ENCODE peak calls at places on chromosome 1, in five cellular contexts. Y, Q, R, P and M are unnamed samples.

GRCh38 chr1:44089371-44090070 is 29.1 kb upstream of the KLF17 start:
- DNase-seq in Y (no peak), P (no peak), R (no peak), Q (no peak), M (no peak)

GRCh38 chr1:167627865-167628641 is 2.0 kb upstream of the RCSD1 start:
- DNase-seq in P (no peak), R (no peak), Y (no peak), Q (no peak), M (no peak)

GRCh38 chr1:117735045-117735992 is 129.5 kb downstream of the TENT5C start:
- DNase-seq in Q (no peak), Y (no peak), P (peak), R (peak), M (peak)

GRCh38 chr1:109821221-109821669 is 57.5 kb upstream of the EPS8L3 start:
- DNase-seq in Q (peak), Y (peak), R (peak), P (peak), M (peak)

GRCh38 chr1:47906009-47906432 is 91.2 kb downstream of the TRABD2B start:
- DNase-seq in Q (no peak), R (peak), P (no peak), Y (peak), M (no peak)

GRCh38 chr1:192610114-192610958 is 25.6 kb upstream of the RGS13 start:
- DNase-seq in R (peak), Y (no peak), P (no peak), Q (no peak), M (peak)

GRCh38 chr1:3093928-3094626 is 25.1 kb downstream of the PRDM16 start:
- DNase-seq in P (no peak), Y (no peak), R (no peak), Q (no peak), M (no peak)

GRCh38 chr1:211741799-211742198 is 66.4 kb upstream of the NEK2 start:
- DNase-seq in Y (no peak), Q (no peak), R (no peak), P (peak), M (peak)

GRCh38 chr1:43072314-43072713 is 99.8 kb downstream of the EBNA1BP2 start:
- DNase-seq in Y (no peak), R (no peak), P (no peak), Q (no peak), M (no peak)

GRCh38 chr1:1290238-1290731 is 10.0 kb downstream of the SCNN1D start:
- DNase-seq in Y (peak), Q (no peak), P (no peak), R (peak), M (no peak)

GRCh38 chr1:155307247-155307740 is 1.4 kb upstream of the FDPS start:
- DNase-seq in R (peak), Q (no peak), P (no peak), Y (no peak), M (peak)

GRCh38 chr1:12456979-12457378 is 161.0 kb downstream of the DHRS3 start:
- DNase-seq in R (peak), P (peak), Q (no peak), Y (no peak), M (peak)

GRCh38 chr1:169128565-169128964 is 22.1 kb downstream of the ATP1B1 start:
- DNase-seq in Y (no peak), R (no peak), P (no peak), Q (no peak), M (no peak)

GRCh38 chr1:164886101-164886500 is 327.1 kb downstream of the PBX1 start:
- DNase-seq in Q (no peak), R (no peak), P (no peak), Y (no peak), M (no peak)

GRCh38 chr1:165965857-165966256 is 138.4 kb downstream of the UCK2 start:
- DNase-seq in R (no peak), Y (no peak), P (no peak), Q (no peak), M (no peak)

GRCh38 chr1:6208723-6209660 is 3.1 kb downstream of the RNF207 start:
- DNase-seq in P (peak), R (peak), Q (no peak), Y (peak), M (no peak)

GRCh38 chr1:153597206-153597605 is 15.7 kb downstream of the S100A16 start:
- DNase-seq in Q (no peak), P (peak), Y (no peak), R (no peak), M (no peak)

GRCh38 chr1:229410692-229411433 is 23.0 kb downstream of the ACTA1 start:
- DNase-seq in R (peak), P (peak), Y (no peak), Q (no peak), M (peak)

GRCh38 chr1:9150582-9151290 is 21.8 kb upstream of the GPR157 start:
- DNase-seq in P (no peak), Y (no peak), R (peak), Q (peak), M (peak)

GRCh38 chr1:95027046-95027445 is 45.7 kb downstream of the ALG14 start:
- DNase-seq in P (peak), Q (no peak), Y (no peak), R (peak), M (peak)

GRCh38 chr1:147785794-147786506 is 25.5 kb upstream of the GJA5 start:
- DNase-seq in R (no peak), Y (no peak), P (peak), Q (no peak), M (no peak)

GRCh38 chr1:40861227-40862003 is 748 bp downstream of the CITED4 start:
- DNase-seq in Q (no peak), P (no peak), Y (peak), R (peak), M (no peak)

GRCh38 chr1:179177182-179177581 is 52.3 kb downstream of the ABL2 start:
- DNase-seq in Q (no peak), P (peak), R (peak), Y (no peak), M (peak)

GRCh38 chr1:85374160-85374559 is 90.8 kb downstream of the DDAH1 start:
- DNase-seq in Y (no peak), P (peak), R (peak), Q (no peak), M (peak)

GRCh38 chr1:65812065-65812464 is 19.4 kb downstream of the PDE4B start:
- DNase-seq in Q (no peak), P (peak), Y (no peak), R (peak), M (peak)

GRCh38 chr1:174258148-174258550 is 98.8 kb downstream of the RABGAP1L start:
- DNase-seq in Q (no peak), Y (no peak), P (peak), R (peak), M (peak)

GRCh38 chr1:32759997-32760623 is 57.0 kb downstream of the YARS1 start:
- DNase-seq in R (peak), Q (no peak), P (peak), Y (peak), M (no peak)

GRCh38 chr1:26972390-26972789 is 12.1 kb upstream of the KDF1 start:
- DNase-seq in Q (no peak), Y (no peak), R (no peak), P (no peak), M (no peak)

GRCh38 chr1:6497215-6497866 is 5.9 kb upstream of the PLEKHG5 start:
- DNase-seq in Q (no peak), R (peak), P (no peak), Y (no peak), M (peak)

GRCh38 chr1:22824975-22825374 is 114.3 kb downstream of the EPHB2 start:
- DNase-seq in Y (no peak), R (no peak), Q (no peak), P (no peak), M (no peak)

GRCh38 chr1:248905949-248906740 is at the start of gene PGBD2:
- DNase-seq in P (peak), Q (peak), Y (peak), R (peak), M (peak)

GRCh38 chr1:51898090-51898734 is 19.7 kb upstream of the NRDC start:
- DNase-seq in P (peak), Q (no peak), Y (no peak), R (peak), M (peak)

GRCh38 chr1:81600363-81600762 is 200.4 kb upstream of the ADGRL2 start:
- DNase-seq in P (no peak), Q (no peak), R (no peak), Y (no peak), M (no peak)
- H3K4me3 ChIP-seq in P (no peak), Q (no peak), R (no peak), Y (no peak), M (no peak)

DNA sequence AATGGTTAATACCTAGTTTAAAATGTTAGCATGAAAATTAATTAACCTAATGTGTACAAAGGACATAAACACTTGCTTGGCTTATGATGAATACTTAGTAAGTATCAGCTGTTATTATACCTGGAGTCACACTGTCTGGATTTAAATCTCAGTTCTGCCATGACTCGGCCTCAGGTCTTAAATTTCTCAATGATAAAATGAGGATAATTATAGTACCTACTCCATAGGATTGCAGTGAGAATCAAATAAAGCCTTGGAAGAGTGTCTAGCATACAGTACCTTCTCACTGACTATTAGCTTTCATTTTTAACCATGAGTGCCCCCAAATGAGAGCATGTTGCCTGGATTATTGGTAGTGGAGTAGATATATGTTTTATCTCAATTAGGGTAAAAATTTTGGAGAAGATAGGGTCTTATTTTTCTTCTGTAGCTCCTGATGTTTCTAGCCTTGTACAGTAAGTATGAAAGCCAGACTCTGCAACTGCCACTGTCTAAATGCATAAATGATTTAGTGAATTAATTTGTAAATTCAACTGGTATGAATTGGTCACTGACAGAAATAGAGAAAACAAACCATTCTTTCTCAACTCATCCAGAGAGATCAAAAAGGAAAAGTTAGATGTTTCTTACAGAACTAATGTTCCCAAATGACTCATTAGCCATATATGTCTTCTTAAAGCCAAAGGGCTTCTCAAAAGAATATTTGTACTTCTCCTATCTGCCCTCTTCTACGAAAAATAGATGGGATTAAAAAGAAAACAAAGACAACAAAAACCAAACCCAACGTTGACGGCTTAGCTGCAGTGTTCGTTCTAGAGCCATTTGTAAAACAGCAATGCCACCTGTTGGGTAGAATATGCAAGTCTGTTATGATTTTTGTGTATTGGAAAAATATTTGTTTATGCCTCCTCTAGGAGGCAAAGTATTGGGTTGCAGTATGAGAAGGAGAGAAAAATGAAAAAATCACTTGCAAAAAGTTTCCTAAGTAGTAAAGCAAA is 53.8 kb upstream of the MROH9 start:
- DNase-seq in Y (no peak), R (peak), Q (no peak), P (peak), M (peak)
- TF ChIP-seq CTCF in Y (peak), R (peak), Q (peak), P (peak), M (peak)

DNA sequence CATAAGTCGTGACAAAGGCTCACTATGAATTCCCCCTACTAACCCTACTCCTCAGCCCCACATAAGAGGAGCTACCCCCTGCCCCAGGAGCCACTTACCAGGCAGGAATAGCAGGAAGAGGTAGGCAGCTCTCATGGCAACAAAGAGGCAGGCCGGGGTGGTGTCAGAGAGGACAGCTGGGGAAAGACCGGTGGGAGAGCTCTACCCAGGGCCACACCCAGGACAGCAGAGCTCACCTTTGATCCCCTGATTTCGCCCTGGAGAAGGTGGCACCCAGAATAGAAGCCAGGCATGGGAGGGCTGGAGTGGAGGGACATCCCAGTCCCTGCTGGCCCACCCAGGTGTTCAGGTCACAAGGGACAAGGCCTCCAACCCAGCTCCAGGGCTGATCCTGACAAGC is 2.3 kb downstream of the MFAP2 start:
- DNase-seq in R (no peak), Q (no peak), Y (no peak), P (no peak), M (no peak)
- H3K4me3 ChIP-seq in R (no peak), Q (no peak), Y (no peak), P (peak), M (peak)

DNA sequence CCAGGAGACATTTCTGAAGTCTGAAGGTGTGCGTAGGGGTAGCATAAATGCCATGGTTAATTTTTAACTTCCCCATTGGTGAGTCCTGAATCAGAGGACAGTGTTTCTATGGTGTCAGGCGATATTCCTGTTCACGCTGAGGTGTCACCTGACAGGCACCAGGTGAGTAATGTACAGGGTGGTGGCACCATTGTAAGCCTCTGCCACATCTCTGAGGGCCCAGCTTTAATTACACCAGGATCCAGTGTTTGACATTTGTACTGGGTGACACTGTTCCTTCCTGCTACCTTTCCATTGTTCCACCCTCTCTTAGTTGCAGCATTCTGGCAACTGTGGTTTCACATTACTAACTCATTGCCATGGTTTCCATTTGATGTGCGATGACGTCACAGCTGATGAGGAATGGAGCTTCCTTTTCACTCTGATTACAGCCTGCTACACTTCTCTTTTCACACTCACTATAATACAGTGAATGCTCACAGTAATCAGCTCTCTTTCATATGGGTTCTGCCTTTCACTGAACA is 40.6 kb upstream of the MARK1 start:
- DNase-seq in Y (no peak), R (peak), Q (no peak), P (peak), M (peak)
- TF ChIP-seq CTCF in Y (no peak), R (no peak), Q (no peak), P (no peak), M (no peak)

DNA sequence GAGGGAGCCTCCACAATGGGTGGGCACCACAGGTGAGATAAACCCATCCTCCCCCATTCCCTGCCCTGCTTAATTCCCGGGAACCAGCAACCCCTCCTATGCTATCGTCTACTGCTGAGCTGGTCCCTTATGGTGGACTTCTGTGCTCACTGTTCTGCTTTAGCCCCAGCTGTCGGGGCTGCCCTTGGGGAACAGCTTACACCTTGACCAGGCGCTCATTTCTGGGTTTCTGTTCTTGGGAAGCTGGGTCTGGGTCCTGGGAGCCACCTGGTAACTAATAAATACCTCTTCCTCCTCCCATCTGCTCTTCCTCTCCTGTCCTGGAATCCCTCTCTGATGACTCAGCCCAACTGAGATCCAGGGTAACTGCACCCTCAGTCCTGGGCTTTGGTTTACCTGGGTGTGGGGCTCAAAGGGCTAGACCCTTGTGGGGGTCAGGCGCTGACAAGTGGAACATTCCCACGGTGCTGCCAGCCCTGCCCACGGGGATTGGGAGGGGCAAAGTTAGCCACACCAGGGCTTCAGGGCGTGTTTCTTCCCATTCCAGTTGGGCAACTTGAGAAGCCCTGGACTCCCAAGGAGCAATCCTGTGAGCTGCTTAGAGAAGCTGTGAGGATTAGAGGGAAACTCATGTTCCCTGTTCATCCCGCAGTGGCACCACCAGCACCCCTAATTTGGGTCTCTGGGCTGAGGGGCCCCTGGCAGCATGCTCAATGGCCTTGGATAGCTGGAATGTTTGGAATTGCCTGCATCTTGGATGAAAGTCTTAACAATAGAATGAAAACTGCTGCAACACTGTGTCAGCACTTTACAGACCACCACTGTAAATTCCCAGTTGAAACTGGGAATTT is 1.6 kb downstream of the PCAT6 start:
- DNase-seq in P (no peak), Y (no peak), R (no peak), Q (no peak), M (no peak)
- H3K4me3 ChIP-seq in P (no peak), Y (no peak), R (peak), Q (no peak), M (no peak)

GRCh38 chr1:10867138-10867721 is 70.8 kb upstream of the CASZ1 start:
- DNase-seq in Y (peak), P (no peak), R (peak), Q (peak), M (no peak)
- TF ChIP-seq CTCF in Y (peak), P (peak), R (peak), Q (peak), M (peak)

GRCh38 chr1:224189561-224189960 is 6.5 kb downstream of the DEGS1 start:
- DNase-seq in P (peak), R (no peak), Y (no peak), Q (no peak), M (no peak)
- H3K4me3 ChIP-seq in P (no peak), R (no peak), Y (no peak), Q (no peak), M (no peak)

GRCh38 chr1:160124709-160125478 is 9.3 kb downstream of the ATP1A2 start:
- DNase-seq in P (peak), Q (no peak), Y (no peak), R (peak), M (peak)
- TF ChIP-seq CTCF in P (peak), Q (no peak), Y (no peak), R (no peak), M (peak)